ENCODE peak calls at places on chromosomes 11 and 22, in nine cellular contexts. One of them, this sample, is unnamed.

GRCh38 chr11:57358543-57358961 is 20.4 kb downstream of the P2RX3 start:
- DNase-seq in caudate nucleus: no peak
- DNase-seq in fibroblast of lung: no peak
- DNase-seq in stimulated activated CD4-positive, alpha-beta T cell treated with anti-CD3 and anti-CD28 coated beads, Interleukin-15, amount 100 ng/mL, for 24 hours: no peak
- DNase-seq in H9: no peak
- DNase-seq in stimulated activated CD8-positive, alpha-beta memory T cell treated with anti-CD3 and anti-CD28 coated beads, Interleukin-15, amount 100 ng/mL, for 24 hours: no peak
- DNase-seq in GM10248: no peak
- DNase-seq in EH: peak
- DNase-seq in skeletal muscle cell: no peak
- DNase-seq in this sample: no peak

GRCh38 chr22:22767876-22768602 is 119.6 kb upstream of the IGLL5 start:
- DNase-seq in caudate nucleus: no peak
- DNase-seq in fibroblast of lung: peak
- DNase-seq in stimulated activated CD4-positive, alpha-beta T cell treated with anti-CD3 and anti-CD28 coated beads, Interleukin-15, amount 100 ng/mL, for 24 hours: no peak
- DNase-seq in H9: peak
- DNase-seq in stimulated activated CD8-positive, alpha-beta memory T cell treated with anti-CD3 and anti-CD28 coated beads, Interleukin-15, amount 100 ng/mL, for 24 hours: no peak
- DNase-seq in GM10248: no peak
- DNase-seq in EH: no peak
- DNase-seq in skeletal muscle cell: no peak
- DNase-seq in this sample: no peak

GRCh38 chr11:108025387-108026080 is 16.8 kb downstream of the CUL5 start:
- DNase-seq in caudate nucleus: no peak
- DNase-seq in fibroblast of lung: peak
- DNase-seq in stimulated activated CD4-positive, alpha-beta T cell treated with anti-CD3 and anti-CD28 coated beads, Interleukin-15, amount 100 ng/mL, for 24 hours: peak
- DNase-seq in H9: no peak
- DNase-seq in stimulated activated CD8-positive, alpha-beta memory T cell treated with anti-CD3 and anti-CD28 coated beads, Interleukin-15, amount 100 ng/mL, for 24 hours: no peak
- DNase-seq in GM10248: peak
- DNase-seq in EH: no peak
- DNase-seq in skeletal muscle cell: no peak
- DNase-seq in this sample: no peak

GRCh38 chr11:114556135-114556534 is 3.5 kb downstream of the NXPE1 start:
- DNase-seq in caudate nucleus: no peak
- DNase-seq in fibroblast of lung: no peak
- DNase-seq in stimulated activated CD4-positive, alpha-beta T cell treated with anti-CD3 and anti-CD28 coated beads, Interleukin-15, amount 100 ng/mL, for 24 hours: no peak
- DNase-seq in H9: no peak
- DNase-seq in stimulated activated CD8-positive, alpha-beta memory T cell treated with anti-CD3 and anti-CD28 coated beads, Interleukin-15, amount 100 ng/mL, for 24 hours: no peak
- DNase-seq in GM10248: no peak
- DNase-seq in EH: no peak
- DNase-seq in skeletal muscle cell: no peak
- DNase-seq in this sample: no peak

GRCh38 chr22:24938741-24939341 is 7.7 kb downstream of the LHFPL7 start:
- DNase-seq in caudate nucleus: no peak
- DNase-seq in fibroblast of lung: peak
- DNase-seq in stimulated activated CD4-positive, alpha-beta T cell treated with anti-CD3 and anti-CD28 coated beads, Interleukin-15, amount 100 ng/mL, for 24 hours: peak
- DNase-seq in H9: peak
- DNase-seq in stimulated activated CD8-positive, alpha-beta memory T cell treated with anti-CD3 and anti-CD28 coated beads, Interleukin-15, amount 100 ng/mL, for 24 hours: no peak
- DNase-seq in GM10248: peak
- DNase-seq in EH: peak
- DNase-seq in skeletal muscle cell: no peak
- DNase-seq in this sample: peak

GRCh38 chr11:119741369-119742262 is 12.6 kb upstream of the NECTIN1 start:
- DNase-seq in caudate nucleus: peak
- DNase-seq in fibroblast of lung: no peak
- DNase-seq in stimulated activated CD4-positive, alpha-beta T cell treated with anti-CD3 and anti-CD28 coated beads, Interleukin-15, amount 100 ng/mL, for 24 hours: peak
- DNase-seq in H9: peak
- DNase-seq in stimulated activated CD8-positive, alpha-beta memory T cell treated with anti-CD3 and anti-CD28 coated beads, Interleukin-15, amount 100 ng/mL, for 24 hours: peak
- DNase-seq in GM10248: peak
- DNase-seq in EH: peak
- DNase-seq in skeletal muscle cell: no peak
- DNase-seq in this sample: no peak

GRCh38 chr11:122042981-122043380 is 73.0 kb downstream of the BLID start:
- DNase-seq in caudate nucleus: no peak
- DNase-seq in fibroblast of lung: no peak
- DNase-seq in stimulated activated CD4-positive, alpha-beta T cell treated with anti-CD3 and anti-CD28 coated beads, Interleukin-15, amount 100 ng/mL, for 24 hours: no peak
- DNase-seq in H9: no peak
- DNase-seq in stimulated activated CD8-positive, alpha-beta memory T cell treated with anti-CD3 and anti-CD28 coated beads, Interleukin-15, amount 100 ng/mL, for 24 hours: no peak
- DNase-seq in GM10248: no peak
- DNase-seq in EH: peak
- DNase-seq in skeletal muscle cell: no peak
- DNase-seq in this sample: no peak

GRCh38 chr11:95584589-95584988 is 205.0 kb downstream of the FAM76B start:
- DNase-seq in caudate nucleus: no peak
- DNase-seq in fibroblast of lung: no peak
- DNase-seq in stimulated activated CD4-positive, alpha-beta T cell treated with anti-CD3 and anti-CD28 coated beads, Interleukin-15, amount 100 ng/mL, for 24 hours: no peak
- DNase-seq in H9: no peak
- DNase-seq in stimulated activated CD8-positive, alpha-beta memory T cell treated with anti-CD3 and anti-CD28 coated beads, Interleukin-15, amount 100 ng/mL, for 24 hours: no peak
- DNase-seq in GM10248: no peak
- DNase-seq in EH: no peak
- DNase-seq in skeletal muscle cell: no peak
- DNase-seq in this sample: no peak

GRCh38 chr11:68581439-68581838 is 102.9 kb upstream of the GAL start:
- DNase-seq in caudate nucleus: no peak
- DNase-seq in fibroblast of lung: no peak
- DNase-seq in stimulated activated CD4-positive, alpha-beta T cell treated with anti-CD3 and anti-CD28 coated beads, Interleukin-15, amount 100 ng/mL, for 24 hours: no peak
- DNase-seq in H9: no peak
- DNase-seq in stimulated activated CD8-positive, alpha-beta memory T cell treated with anti-CD3 and anti-CD28 coated beads, Interleukin-15, amount 100 ng/mL, for 24 hours: no peak
- DNase-seq in GM10248: no peak
- DNase-seq in EH: no peak
- DNase-seq in skeletal muscle cell: no peak
- DNase-seq in this sample: no peak

GRCh38 chr11:87859583-87859982 is 315.7 kb downstream of the RAB38 start:
- DNase-seq in caudate nucleus: no peak
- DNase-seq in fibroblast of lung: no peak
- DNase-seq in stimulated activated CD4-positive, alpha-beta T cell treated with anti-CD3 and anti-CD28 coated beads, Interleukin-15, amount 100 ng/mL, for 24 hours: no peak
- DNase-seq in H9: no peak
- DNase-seq in stimulated activated CD8-positive, alpha-beta memory T cell treated with anti-CD3 and anti-CD28 coated beads, Interleukin-15, amount 100 ng/mL, for 24 hours: no peak
- DNase-seq in GM10248: no peak
- DNase-seq in EH: peak
- DNase-seq in skeletal muscle cell: peak
- DNase-seq in this sample: no peak

GRCh38 chr11:134155946-134156865 is 67.6 kb downstream of the NCAPD3 start:
- DNase-seq in caudate nucleus: no peak
- DNase-seq in fibroblast of lung: no peak
- DNase-seq in stimulated activated CD4-positive, alpha-beta T cell treated with anti-CD3 and anti-CD28 coated beads, Interleukin-15, amount 100 ng/mL, for 24 hours: no peak
- DNase-seq in H9: no peak
- DNase-seq in stimulated activated CD8-positive, alpha-beta memory T cell treated with anti-CD3 and anti-CD28 coated beads, Interleukin-15, amount 100 ng/mL, for 24 hours: no peak
- DNase-seq in GM10248: no peak
- DNase-seq in EH: no peak
- DNase-seq in skeletal muscle cell: no peak
- DNase-seq in this sample: no peak

GRCh38 chr22:36590441-36591056 is 61.6 kb upstream of the EIF3D start:
- DNase-seq in caudate nucleus: peak
- DNase-seq in fibroblast of lung: no peak
- DNase-seq in stimulated activated CD4-positive, alpha-beta T cell treated with anti-CD3 and anti-CD28 coated beads, Interleukin-15, amount 100 ng/mL, for 24 hours: no peak
- DNase-seq in H9: no peak
- DNase-seq in stimulated activated CD8-positive, alpha-beta memory T cell treated with anti-CD3 and anti-CD28 coated beads, Interleukin-15, amount 100 ng/mL, for 24 hours: no peak
- DNase-seq in GM10248: no peak
- DNase-seq in EH: no peak
- DNase-seq in skeletal muscle cell: no peak
- DNase-seq in this sample: no peak